ENCODE peak calls at places on chromosome 1, in five cellular contexts. One of them, this sample, is unnamed.

GRCh38 chr1:75243124-75243523 is 108.9 kb downstream of the LHX8 start:
- DNase-seq in stimulated activated CD4-positive, alpha-beta T cell treated with anti-CD3 and anti-CD28 coated beads, Interleukin-15, amount 100 ng/mL, for 1 hour: no peak
- DNase-seq in progenitor cell of endocrine pancreas: no peak
- DNase-seq in epithelial cell of prostate: no peak
- DNase-seq in ELF-1: no peak
- DNase-seq in this sample: no peak

GRCh38 chr1:54994355-54994990 is 4.3 kb upstream of the BSND start:
- DNase-seq in stimulated activated CD4-positive, alpha-beta T cell treated with anti-CD3 and anti-CD28 coated beads, Interleukin-15, amount 100 ng/mL, for 1 hour: no peak
- DNase-seq in progenitor cell of endocrine pancreas: no peak
- DNase-seq in epithelial cell of prostate: no peak
- DNase-seq in ELF-1: no peak
- DNase-seq in this sample: no peak

GRCh38 chr1:20152599-20152930 is 13.4 kb downstream of the PLA2G2F start:
- DNase-seq in stimulated activated CD4-positive, alpha-beta T cell treated with anti-CD3 and anti-CD28 coated beads, Interleukin-15, amount 100 ng/mL, for 1 hour: no peak
- DNase-seq in progenitor cell of endocrine pancreas: no peak
- DNase-seq in epithelial cell of prostate: no peak
- DNase-seq in ELF-1: no peak
- DNase-seq in this sample: no peak

GRCh38 chr1:46171872-46172271 is 3.0 kb upstream of the TSPAN1 start:
- DNase-seq in stimulated activated CD4-positive, alpha-beta T cell treated with anti-CD3 and anti-CD28 coated beads, Interleukin-15, amount 100 ng/mL, for 1 hour: no peak
- DNase-seq in progenitor cell of endocrine pancreas: peak; percentile 25
- DNase-seq in epithelial cell of prostate: no peak
- DNase-seq in ELF-1: peak; percentile 86
- DNase-seq in this sample: no peak

GRCh38 chr1:248847956-248848561 is 10.0 kb downstream of the ZNF672 start:
- DNase-seq in stimulated activated CD4-positive, alpha-beta T cell treated with anti-CD3 and anti-CD28 coated beads, Interleukin-15, amount 100 ng/mL, for 1 hour: no peak
- DNase-seq in progenitor cell of endocrine pancreas: no peak
- DNase-seq in epithelial cell of prostate: no peak
- DNase-seq in ELF-1: no peak
- DNase-seq in this sample: no peak

GRCh38 chr1:29712275-29712633 is 475.9 kb downstream of the PTPRU start:
- DNase-seq in stimulated activated CD4-positive, alpha-beta T cell treated with anti-CD3 and anti-CD28 coated beads, Interleukin-15, amount 100 ng/mL, for 1 hour: no peak
- DNase-seq in progenitor cell of endocrine pancreas: no peak
- DNase-seq in epithelial cell of prostate: no peak
- DNase-seq in ELF-1: no peak
- DNase-seq in this sample: no peak

GRCh38 chr1:56200921-56201320 is 378.4 kb downstream of the PLPP3 start:
- DNase-seq in stimulated activated CD4-positive, alpha-beta T cell treated with anti-CD3 and anti-CD28 coated beads, Interleukin-15, amount 100 ng/mL, for 1 hour: no peak
- DNase-seq in progenitor cell of endocrine pancreas: no peak
- DNase-seq in epithelial cell of prostate: no peak
- DNase-seq in ELF-1: no peak
- DNase-seq in this sample: peak; percentile 66

GRCh38 chr1:107274227-107274626 is 133.4 kb downstream of the NTNG1 start:
- DNase-seq in stimulated activated CD4-positive, alpha-beta T cell treated with anti-CD3 and anti-CD28 coated beads, Interleukin-15, amount 100 ng/mL, for 1 hour: no peak
- DNase-seq in progenitor cell of endocrine pancreas: no peak
- DNase-seq in epithelial cell of prostate: no peak
- DNase-seq in ELF-1: no peak
- DNase-seq in this sample: no peak

GRCh38 chr1:50930193-50930592 is 29.9 kb downstream of the FAF1 start:
- DNase-seq in stimulated activated CD4-positive, alpha-beta T cell treated with anti-CD3 and anti-CD28 coated beads, Interleukin-15, amount 100 ng/mL, for 1 hour: no peak
- DNase-seq in progenitor cell of endocrine pancreas: no peak
- DNase-seq in epithelial cell of prostate: no peak
- DNase-seq in ELF-1: no peak
- DNase-seq in this sample: no peak